ENCODE peak calls at places on chromosomes 16 and 17, in seven cellular contexts. N is mesendoderm, D is IMR-90, S is neuronal stem cell, L is trophoblast cell, V is H9, H is H1. G is an unnamed sample.
A peak's percentile ranks its signal among the peaks of the same experiment; 100 is the strongest.

GRCh38 chr16:49499018-49499785 is 125.6 kb downstream of the C16orf78 start:
- DNase-seq in H (no peak), L (no peak), V (no peak), N (peak; percentile 82), S (no peak), D (no peak), G (no peak)

GRCh38 chr17:59093702-59094231 is 12.9 kb downstream of the TRIM37 start:
- DNase-seq in N (no peak), S (no peak), H (no peak), V (no peak), L (peak; percentile 91), D (peak; percentile 97), G (peak; percentile 97)

GRCh38 chr16:78816499-78817441 is 717.3 kb downstream of the WWOX start:
- DNase-seq in D (no peak), H (no peak), S (no peak), L (peak; percentile 47), V (no peak), N (no peak), G (peak; percentile 87)

GRCh38 chr17:58710948-58711552 is 18.6 kb downstream of the RAD51C start:
- DNase-seq in S (peak; percentile 46), V (no peak), H (no peak), L (peak; percentile 53), N (peak; percentile 48), D (peak; percentile 69), G (peak; percentile 60)

GRCh38 chr17:63798572-63799113 is 24.7 kb downstream of the DDX42 start:
- DNase-seq in D (peak; percentile 8), H (no peak), N (no peak), L (no peak), V (no peak), S (no peak), G (no peak)

GRCh38 chr17:49849711-49850610 is 2.1 kb upstream of the TAC4 start:
- DNase-seq in L (no peak), S (no peak), N (no peak), D (no peak), V (no peak), H (no peak), G (no peak)

GRCh38 chr16:12627394-12627793 is 176.3 kb downstream of the CPPED1 start:
- DNase-seq in L (no peak), D (no peak), V (no peak), S (no peak), H (no peak), N (no peak), G (no peak)

GRCh38 chr16:14344945-14345344 is 273.8 kb downstream of the MRTFB start:
- DNase-seq in D (no peak), N (no peak), L (no peak), H (no peak), V (no peak), S (no peak), G (no peak)

GRCh38 chr17:9839433-9839832 is 13.7 kb downstream of the GLP2R start:
- DNase-seq in L (no peak), N (peak; percentile 60), D (peak; percentile 26), S (no peak), V (peak; percentile 74), H (peak; percentile 3), G (no peak)

GRCh38 chr17:28684963-28685362 is 23.0 kb downstream of the SUPT6H start:
- DNase-seq in N (no peak), H (no peak), S (no peak), D (peak; percentile 16), V (no peak), L (no peak), G (peak; percentile 84)

GRCh38 chr16:2691491-2692248 is 9.3 kb downstream of the KCTD5 start:
- DNase-seq in V (no peak), N (no peak), L (no peak), D (no peak), S (no peak), H (no peak), G (no peak)

GRCh38 chr17:50830994-50831393 is 4.4 kb upstream of the WFIKKN2 start:
- DNase-seq in H (no peak), S (no peak), V (peak; percentile 57), L (no peak), N (no peak), D (no peak), G (no peak)

GRCh38 chr16:11743308-11744074 is 834 bp upstream of the TXNDC11 start:
- DNase-seq in D (peak; percentile 49), H (no peak), V (no peak), N (no peak), S (no peak), L (peak; percentile 82), G (peak; percentile 89)

GRCh38 chr17:51372345-51373004 is 112.1 kb downstream of the UTP18 start:
- DNase-seq in N (peak; percentile 93), V (peak; percentile 89), L (no peak), H (no peak), D (peak; percentile 73), S (no peak), G (peak; percentile 5)

GRCh38 chr17:37844158-37844976 is 79.8 kb upstream of the TBC1D3K start:
- DNase-seq in D (peak; percentile 58), V (peak; percentile 89), N (peak; percentile 72), H (peak; percentile 29), L (peak; percentile 34), S (peak; percentile 47), G (peak; percentile 67)

GRCh38 chr17:14082848-14083247 is 13.5 kb downstream of the COX10 start:
- DNase-seq in D (no peak), L (no peak), V (no peak), S (no peak), H (no peak), N (no peak), G (no peak)

GRCh38 chr17:1298616-1299015 is 19.2 kb downstream of the TRARG1 start:
- DNase-seq in H (peak; percentile 33), D (no peak), L (no peak), V (peak; percentile 84), N (peak; percentile 38), S (no peak), G (peak; percentile 3)

GRCh38 chr17:15955793-15956541 is 11.0 kb downstream of the ADORA2B start:
- DNase-seq in D (no peak), S (no peak), V (no peak), L (no peak), H (no peak), N (peak; percentile 69), G (no peak)

GRCh38 chr17:18916816-18917496 is 35.0 kb upstream of the SLC5A10 start:
- DNase-seq in D (peak; percentile 45), V (no peak), H (no peak), N (no peak), L (no peak), S (no peak), G (no peak)

GRCh38 chr16:621526-622105 is 9.2 kb upstream of the WFIKKN1 start:
- DNase-seq in N (no peak), L (no peak), V (no peak), D (no peak), S (no peak), H (no peak), G (no peak)

GRCh38 chr16:70419384-70420327 is 19.2 kb downstream of the ST3GAL2 start:
- DNase-seq in S (no peak), D (no peak), V (no peak), N (no peak), H (no peak), L (no peak), G (no peak)

GRCh38 chr17:62780273-62780672 is 27.8 kb downstream of the MARCHF10 start:
- DNase-seq in D (no peak), H (no peak), V (peak; percentile 24), L (no peak), S (no peak), N (no peak), G (no peak)

DNA sequence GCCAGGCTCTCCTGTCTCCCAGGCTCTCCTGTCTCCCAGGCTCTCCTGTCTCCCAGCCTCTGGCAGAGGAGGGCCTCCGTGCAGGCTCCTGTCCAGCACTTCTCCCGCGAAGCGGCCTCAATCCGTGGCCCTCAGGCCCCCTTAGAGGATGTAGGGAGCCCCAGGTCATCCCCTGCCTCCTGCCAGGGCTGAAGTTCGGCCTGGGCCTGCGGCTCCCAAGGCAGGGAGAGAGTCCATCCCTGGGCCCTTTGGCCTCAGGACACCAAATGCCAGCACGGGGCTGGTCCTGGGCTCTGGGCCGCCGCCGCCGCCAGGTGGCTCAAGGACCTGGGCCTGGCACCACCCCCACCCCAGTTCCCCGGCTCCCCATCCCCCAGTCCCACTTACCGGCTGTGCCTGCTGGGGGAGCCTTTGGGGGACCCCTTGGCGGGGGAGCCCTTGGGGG is 370 bp downstream of the EVPL start:
- DNase-seq in H (no peak), S (no peak), D (no peak), V (peak; percentile 46), N (no peak), L (no peak), G (no peak)
- H3K9ac ChIP-seq in H (no peak overlapping the region), S (no peak overlapping the region), D (no peak overlapping the region), V (no peak overlapping the region), N (no peak overlapping the region), L (no peak overlapping the region), G (no peak overlapping the region)

GRCh38 chr17:17082878-17083277 is 40.6 kb downstream of the MPRIP start:
- DNase-seq in V (no peak), D (no peak), L (no peak), H (no peak), N (no peak), S (no peak), G (no peak)

GRCh38 chr17:17086585-17086984 is 44.3 kb downstream of the MPRIP start:
- DNase-seq in N (no peak), D (no peak), V (no peak), H (no peak), L (no peak), S (no peak), G (no peak)

GRCh38 chr17:17084317-17084835 is 42.1 kb downstream of the MPRIP start:
- DNase-seq in S (no peak), V (no peak), D (no peak), L (no peak), N (no peak), H (no peak), G (no peak)

GRCh38 chr17:17087424-17088103 is 45.3 kb downstream of the MPRIP start:
- DNase-seq in D (no peak), N (peak; percentile 29), L (no peak), S (no peak), V (no peak), H (no peak), G (no peak)

DNA sequence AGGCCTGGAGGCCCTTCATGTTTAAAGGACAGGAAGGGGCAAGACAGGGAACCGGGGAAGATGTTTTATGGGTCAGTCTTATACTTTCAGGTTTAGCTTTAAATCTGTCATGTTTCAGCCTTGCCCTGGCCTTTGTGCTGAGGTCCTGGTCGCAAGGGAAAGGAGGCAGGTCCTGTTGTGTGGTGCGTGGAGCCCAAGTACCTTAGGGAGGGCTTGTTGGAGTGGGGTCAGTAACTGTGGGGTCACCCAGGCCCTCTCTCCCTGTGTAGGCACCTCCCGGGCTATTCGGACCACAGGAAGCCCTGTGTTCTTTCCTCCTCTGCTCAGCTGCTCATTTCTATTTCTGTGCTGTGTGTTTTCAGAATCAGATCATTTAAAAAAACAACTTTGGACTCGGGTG is 42.7 kb downstream of the MPRIP start:
- DNase-seq in N (no peak), H (no peak), L (no peak), D (no peak), V (no peak), S (no peak), G (no peak)
- H2BK120ac ChIP-seq in N (no peak overlapping the region), H (no peak overlapping the region), L (no peak overlapping the region), D (no peak overlapping the region), V (no peak overlapping the region), S (no peak overlapping the region), G (no peak overlapping the region)

GRCh38 chr16:72626623-72627022 is 421.3 kb downstream of the ZFHX3 start:
- DNase-seq in D (no peak), V (no peak), S (no peak), H (no peak), N (no peak), L (no peak), G (no peak)
- H3K9ac ChIP-seq in D (no peak overlapping the region), V (no peak overlapping the region), S (no peak overlapping the region), H (no peak overlapping the region), N (no peak overlapping the region), L (no peak overlapping the region), G (no peak overlapping the region)

GRCh38 chr16:87126403-87127025 is 190.7 kb downstream of the C16orf95 start:
- DNase-seq in H (no peak), L (no peak), S (no peak), V (no peak), D (no peak), N (no peak), G (no peak)
- H2BK120ac ChIP-seq in H (no peak overlapping the region), L (no peak overlapping the region), S (no peak overlapping the region), V (no peak overlapping the region), D (no peak overlapping the region), N (no peak overlapping the region), G (no peak overlapping the region)